ENCODE peak calls at places on chromosomes 11 and 22, in six cellular contexts. One of them, this sample, is unnamed.

GRCh38 chr11:63613517-63614135 is 607 bp downstream of the PLAAT3 start:
- DNase-seq in CD4-positive, alpha-beta memory T cell: peak; percentile 49
- DNase-seq in adrenal gland: peak; percentile 67
- DNase-seq in body of pancreas: peak; percentile 45
- DNase-seq in K562: peak; percentile 32
- DNase-seq in A549: peak; percentile 36
- DNase-seq in this sample: peak; percentile 82

GRCh38 chr11:126892781-126893180 is 107.8 kb downstream of the KIRREL3 start:
- DNase-seq in K562: no peak
- DNase-seq in body of pancreas: no peak
- DNase-seq in adrenal gland: no peak
- DNase-seq in A549: no peak
- DNase-seq in CD4-positive, alpha-beta memory T cell: no peak
- DNase-seq in this sample: no peak

GRCh38 chr11:29781268-29781667 is 235.6 kb downstream of the KCNA4 start:
- DNase-seq in body of pancreas: no peak
- DNase-seq in K562: no peak
- DNase-seq in CD4-positive, alpha-beta memory T cell: no peak
- DNase-seq in adrenal gland: no peak
- DNase-seq in A549: no peak
- DNase-seq in this sample: peak; percentile 72

GRCh38 chr11:6799402-6799801 is at the start of gene OR6A2:
- DNase-seq in body of pancreas: no peak
- DNase-seq in CD4-positive, alpha-beta memory T cell: no peak
- DNase-seq in K562: no peak
- DNase-seq in adrenal gland: no peak
- DNase-seq in A549: no peak
- DNase-seq in this sample: no peak

GRCh38 chr11:13837286-13837685 is 125.2 kb upstream of the SPON1 start:
- DNase-seq in A549: no peak
- DNase-seq in K562: no peak
- DNase-seq in adrenal gland: no peak
- DNase-seq in CD4-positive, alpha-beta memory T cell: no peak
- DNase-seq in body of pancreas: no peak
- DNase-seq in this sample: no peak

GRCh38 chr11:8814209-8814922 is 96.6 kb upstream of the AKIP1 start:
- DNase-seq in body of pancreas: no peak
- DNase-seq in K562: no peak
- DNase-seq in A549: no peak
- DNase-seq in CD4-positive, alpha-beta memory T cell: no peak
- DNase-seq in adrenal gland: no peak
- DNase-seq in this sample: no peak

GRCh38 chr22:48968201-48968959 is 859.3 kb downstream of the BRD1 start:
- DNase-seq in adrenal gland: no peak
- DNase-seq in A549: no peak
- DNase-seq in K562: peak; percentile 15
- DNase-seq in body of pancreas: peak; percentile 52
- DNase-seq in CD4-positive, alpha-beta memory T cell: no peak
- DNase-seq in this sample: no peak

GRCh38 chr11:78406568-78407196 is 10.9 kb downstream of the GAB2 start:
- DNase-seq in A549: no peak
- DNase-seq in adrenal gland: no peak
- DNase-seq in body of pancreas: no peak
- DNase-seq in CD4-positive, alpha-beta memory T cell: no peak
- DNase-seq in K562: no peak
- DNase-seq in this sample: no peak

GRCh38 chr11:86676533-86677154 is 4.2 kb upstream of the ME3 start:
- DNase-seq in A549: no peak
- DNase-seq in K562: peak; percentile 59
- DNase-seq in body of pancreas: no peak
- DNase-seq in CD4-positive, alpha-beta memory T cell: no peak
- DNase-seq in adrenal gland: no peak
- DNase-seq in this sample: peak; percentile 26

GRCh38 chr11:65430406-65431217 is 8.0 kb downstream of the NEAT1 start:
- DNase-seq in A549: no peak
- DNase-seq in adrenal gland: peak; percentile 25
- DNase-seq in K562: no peak
- DNase-seq in CD4-positive, alpha-beta memory T cell: peak; percentile 36
- DNase-seq in body of pancreas: no peak
- DNase-seq in this sample: no peak

GRCh38 chr11:65446446-65447277 is 24.1 kb downstream of the NEAT1 start:
- DNase-seq in A549: no peak
- DNase-seq in K562: no peak
- DNase-seq in body of pancreas: peak; percentile 32
- DNase-seq in adrenal gland: peak; percentile 81
- DNase-seq in CD4-positive, alpha-beta memory T cell: no peak
- DNase-seq in this sample: peak; percentile 69

GRCh38 chr11:15911377-15912044 is 444.8 kb downstream of the SOX6 start:
- DNase-seq in K562: no peak
- DNase-seq in adrenal gland: peak; percentile 37
- DNase-seq in CD4-positive, alpha-beta memory T cell: no peak
- DNase-seq in body of pancreas: peak; percentile 20
- DNase-seq in A549: no peak
- DNase-seq in this sample: peak; percentile 75

GRCh38 chr11:122210378-122210995 is 94.5 kb upstream of the BLID start:
- DNase-seq in body of pancreas: no peak
- DNase-seq in A549: no peak
- DNase-seq in adrenal gland: no peak
- DNase-seq in K562: no peak
- DNase-seq in CD4-positive, alpha-beta memory T cell: no peak
- DNase-seq in this sample: no peak

GRCh38 chr11:44524751-44525171 is 40.7 kb upstream of the CD82 start:
- DNase-seq in CD4-positive, alpha-beta memory T cell: no peak
- DNase-seq in body of pancreas: peak; percentile 11
- DNase-seq in adrenal gland: no peak
- DNase-seq in K562: peak; percentile 32
- DNase-seq in A549: no peak
- DNase-seq in this sample: no peak

GRCh38 chr11:64789331-64790204 is 11.2 kb upstream of the SF1 start:
- DNase-seq in A549: no peak
- DNase-seq in body of pancreas: no peak
- DNase-seq in adrenal gland: no peak
- DNase-seq in K562: no peak
- DNase-seq in CD4-positive, alpha-beta memory T cell: no peak
- DNase-seq in this sample: peak; percentile 25

GRCh38 chr22:46419754-46420571 is 84.4 kb downstream of the TRMU start:
- DNase-seq in K562: no peak
- DNase-seq in CD4-positive, alpha-beta memory T cell: no peak
- DNase-seq in adrenal gland: no peak
- DNase-seq in A549: no peak
- DNase-seq in body of pancreas: no peak
- DNase-seq in this sample: peak; percentile 10

GRCh38 chr11:57402188-57403066 is 12.0 kb upstream of the PRG2 start:
- DNase-seq in adrenal gland: no peak
- DNase-seq in A549: peak; percentile 41
- DNase-seq in body of pancreas: no peak
- DNase-seq in CD4-positive, alpha-beta memory T cell: no peak
- DNase-seq in K562: peak; percentile 74
- DNase-seq in this sample: no peak

GRCh38 chr11:92279056-92279455 is 54.4 kb downstream of the FAT3 start:
- DNase-seq in body of pancreas: no peak
- DNase-seq in CD4-positive, alpha-beta memory T cell: no peak
- DNase-seq in adrenal gland: no peak
- DNase-seq in A549: no peak
- DNase-seq in K562: no peak
- DNase-seq in this sample: no peak

GRCh38 chr11:18721576-18722292 is 4.3 kb downstream of the IGSF22 start:
- DNase-seq in K562: peak; percentile 74
- DNase-seq in A549: peak; percentile 75
- DNase-seq in body of pancreas: peak; percentile 41
- DNase-seq in adrenal gland: no peak
- DNase-seq in CD4-positive, alpha-beta memory T cell: peak; percentile 53
- DNase-seq in this sample: no peak

GRCh38 chr11:39541945-39542351 is 1917.5 kb downstream of the LRRC4C start:
- DNase-seq in body of pancreas: peak; percentile 7
- DNase-seq in K562: no peak
- DNase-seq in CD4-positive, alpha-beta memory T cell: no peak
- DNase-seq in A549: no peak
- DNase-seq in adrenal gland: no peak
- DNase-seq in this sample: peak; percentile 12

GRCh38 chr22:42619261-42620063 is 4.8 kb upstream of the POLDIP3 start:
- DNase-seq in body of pancreas: no peak
- DNase-seq in CD4-positive, alpha-beta memory T cell: no peak
- DNase-seq in A549: no peak
- DNase-seq in K562: no peak
- DNase-seq in adrenal gland: no peak
- DNase-seq in this sample: no peak

GRCh38 chr22:42622061-42622710 is 7.5 kb upstream of the POLDIP3 start:
- DNase-seq in A549: no peak
- DNase-seq in adrenal gland: no peak
- DNase-seq in CD4-positive, alpha-beta memory T cell: no peak
- DNase-seq in body of pancreas: no peak
- DNase-seq in K562: no peak
- DNase-seq in this sample: peak; percentile 54

GRCh38 chr22:42617155-42617983 is 2.7 kb upstream of the POLDIP3 start:
- DNase-seq in CD4-positive, alpha-beta memory T cell: no peak
- DNase-seq in adrenal gland: no peak
- DNase-seq in body of pancreas: no peak
- DNase-seq in K562: no peak
- DNase-seq in A549: no peak
- DNase-seq in this sample: no peak

GRCh38 chr22:42621505-42622002 is 6.9 kb upstream of the POLDIP3 start:
- DNase-seq in A549: peak; percentile 80
- DNase-seq in CD4-positive, alpha-beta memory T cell: peak; percentile 53
- DNase-seq in body of pancreas: peak; percentile 63
- DNase-seq in adrenal gland: peak; percentile 72
- DNase-seq in K562: peak; percentile 81
- DNase-seq in this sample: peak; percentile 90

GRCh38 chr22:42620084-42620483 is 5.4 kb upstream of the POLDIP3 start:
- DNase-seq in K562: no peak
- DNase-seq in A549: no peak
- DNase-seq in body of pancreas: no peak
- DNase-seq in adrenal gland: no peak
- DNase-seq in CD4-positive, alpha-beta memory T cell: no peak
- DNase-seq in this sample: no peak
- H3K4me1 ChIP-seq in K562: peaks cover 21% of the 10 kb centered on the region
- H3K4me1 ChIP-seq in A549: peaks cover 14% of the 10 kb centered on the region
- H3K4me1 ChIP-seq in body of pancreas: peaks cover 25% of the 10 kb centered on the region
- H3K4me1 ChIP-seq in adrenal gland: peaks cover 16% of the 10 kb centered on the region
- H3K4me1 ChIP-seq in CD4-positive, alpha-beta memory T cell: peaks cover 8% of the 10 kb centered on the region
- H3K4me1 ChIP-seq in this sample: peaks cover 3% of the 10 kb centered on the region

DNA sequence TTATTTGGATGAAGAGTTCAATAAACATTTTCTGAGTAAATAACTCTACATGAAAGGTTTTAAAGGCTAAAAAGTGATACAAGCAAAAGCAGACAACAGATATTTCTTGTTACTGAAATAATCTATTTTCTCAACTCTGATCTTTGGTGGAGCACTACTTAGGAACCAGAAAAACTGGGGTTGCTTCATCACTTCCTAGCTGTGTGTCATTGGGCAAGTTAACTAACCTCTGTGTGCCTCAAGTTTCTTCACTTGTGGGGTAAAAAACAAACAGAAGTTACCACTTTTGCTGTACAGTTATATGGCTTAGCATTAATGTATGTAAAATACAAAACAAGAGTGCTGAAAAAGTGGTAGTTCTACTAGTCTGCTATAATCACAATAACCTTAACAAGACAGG is 5.6 kb downstream of the MAPK1 start:
- DNase-seq in K562: no peak
- DNase-seq in A549: no peak
- DNase-seq in CD4-positive, alpha-beta memory T cell: no peak
- DNase-seq in adrenal gland: no peak
- DNase-seq in body of pancreas: no peak
- DNase-seq in this sample: no peak
- H3K4me3 ChIP-seq in K562: no peak overlapping the region
- H3K4me3 ChIP-seq in A549: no peak overlapping the region
- H3K4me3 ChIP-seq in CD4-positive, alpha-beta memory T cell: no peak overlapping the region
- H3K4me3 ChIP-seq in adrenal gland: no peak overlapping the region
- H3K4me3 ChIP-seq in body of pancreas: no peak overlapping the region
- H3K4me3 ChIP-seq in this sample: no peak overlapping the region

GRCh38 chr22:39524753-39525657 is 4.6 kb downstream of the ATF4 start:
- DNase-seq in body of pancreas: no peak
- DNase-seq in K562: no peak
- DNase-seq in A549: no peak
- DNase-seq in CD4-positive, alpha-beta memory T cell: no peak
- DNase-seq in adrenal gland: peak; percentile 33
- DNase-seq in this sample: no peak

GRCh38 chr22:39528080-39528661 is 4.4 kb downstream of the RPS19BP1 start:
- DNase-seq in A549: no peak
- DNase-seq in adrenal gland: no peak
- DNase-seq in body of pancreas: no peak
- DNase-seq in K562: no peak
- DNase-seq in CD4-positive, alpha-beta memory T cell: no peak
- DNase-seq in this sample: peak; percentile 54

GRCh38 chr22:39527481-39527961 is 5.0 kb downstream of the RPS19BP1 start:
- DNase-seq in A549: no peak
- DNase-seq in CD4-positive, alpha-beta memory T cell: no peak
- DNase-seq in K562: no peak
- DNase-seq in body of pancreas: peak; percentile 55
- DNase-seq in adrenal gland: peak; percentile 71
- DNase-seq in this sample: no peak

GRCh38 chr22:39525658-39525975 is 5.3 kb downstream of the ATF4 start:
- DNase-seq in K562: no peak
- DNase-seq in body of pancreas: no peak
- DNase-seq in A549: no peak
- DNase-seq in adrenal gland: no peak
- DNase-seq in CD4-positive, alpha-beta memory T cell: no peak
- DNase-seq in this sample: no peak

GRCh38 chr22:39526736-39527171 is 5.8 kb downstream of the RPS19BP1 start:
- DNase-seq in K562: no peak
- DNase-seq in CD4-positive, alpha-beta memory T cell: peak; percentile 35
- DNase-seq in body of pancreas: no peak
- DNase-seq in A549: no peak
- DNase-seq in adrenal gland: no peak
- DNase-seq in this sample: no peak
- H3K4me1 ChIP-seq in K562: peaks cover 30% of the 10 kb centered on the region
- H3K4me1 ChIP-seq in CD4-positive, alpha-beta memory T cell: peaks cover 93% of the 10 kb centered on the region
- H3K4me1 ChIP-seq in body of pancreas: peaks cover 88% of the 10 kb centered on the region
- H3K4me1 ChIP-seq in A549: peaks cover 40% of the 10 kb centered on the region
- H3K4me1 ChIP-seq in adrenal gland: peaks cover 90% of the 10 kb centered on the region
- H3K4me1 ChIP-seq in this sample: peaks cover 11% of the 10 kb centered on the region

GRCh38 chr11:79471071-79471470 is 30.2 kb upstream of the TENM4 start:
- DNase-seq in CD4-positive, alpha-beta memory T cell: no peak
- DNase-seq in A549: no peak
- DNase-seq in adrenal gland: no peak
- DNase-seq in K562: no peak
- DNase-seq in body of pancreas: no peak
- DNase-seq in this sample: no peak

DNA sequence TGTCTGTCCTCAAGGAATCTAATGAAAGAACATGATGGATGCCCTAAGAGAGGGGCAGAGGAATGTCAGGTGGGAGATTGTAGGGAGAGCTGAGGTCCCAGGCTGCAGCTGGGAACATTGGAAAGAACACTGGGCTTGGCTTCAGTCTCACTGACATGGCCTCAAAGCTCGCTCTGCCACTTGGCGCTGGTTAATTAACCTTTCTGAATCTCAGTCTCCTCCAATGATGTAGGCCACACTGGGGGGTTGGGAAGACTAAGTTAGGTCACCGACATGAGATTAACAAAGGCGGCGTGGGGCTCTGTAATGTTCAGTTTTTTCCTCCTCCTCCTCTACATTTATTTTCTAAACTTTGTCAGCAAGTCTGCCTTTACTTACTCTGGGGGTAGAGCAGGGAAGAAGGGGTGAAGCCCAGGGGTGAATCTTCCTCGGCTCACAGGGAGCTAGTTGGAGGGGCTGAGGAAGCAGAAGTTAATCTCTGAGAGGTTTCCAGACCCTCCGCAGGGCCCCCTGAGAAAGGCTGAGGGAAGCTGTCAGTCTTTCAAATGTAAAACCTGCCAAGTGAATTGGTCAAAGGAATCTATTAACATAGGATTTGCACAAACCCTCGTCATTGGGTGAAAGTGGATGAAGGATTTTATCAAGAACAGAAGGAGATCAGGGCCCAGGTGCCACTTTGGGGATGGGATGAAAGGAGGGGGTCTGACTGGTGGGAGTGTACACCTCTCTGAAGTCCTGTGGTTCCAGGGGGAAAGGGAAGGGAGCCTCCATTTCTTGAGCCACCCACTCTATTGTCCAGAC is 32.1 kb upstream of the TENM4 start:
- DNase-seq in A549: no peak
- DNase-seq in adrenal gland: no peak
- DNase-seq in K562: no peak
- DNase-seq in CD4-positive, alpha-beta memory T cell: no peak
- DNase-seq in body of pancreas: no peak
- DNase-seq in this sample: no peak
- H3K4me3 ChIP-seq in A549: no peak overlapping the region
- H3K4me3 ChIP-seq in adrenal gland: no peak overlapping the region
- H3K4me3 ChIP-seq in K562: no peak overlapping the region
- H3K4me3 ChIP-seq in CD4-positive, alpha-beta memory T cell: no peak overlapping the region
- H3K4me3 ChIP-seq in body of pancreas: no peak overlapping the region
- H3K4me3 ChIP-seq in this sample: no peak overlapping the region

This sample was measured in right cardiac atrium.